ENCODE peak calls at places on chromosomes 12 and 14, in five cellular contexts. M is A549, N is dorsolateral prefrontal cortex, L is sigmoid colon, Z is cardiac muscle cell. P is an unnamed sample.

GRCh38 chr14:72868500-72868899 is 25.4 kb downstream of the DPF3 start:
- DNase-seq in M (no peak), N (no peak), L (no peak), Z (no peak), P (no peak)

GRCh38 chr14:76391981-76392690 is 16.2 kb downstream of the ESRRB start:
- DNase-seq in M (no peak), N (no peak), L (no peak), Z (no peak), P (no peak)

GRCh38 chr14:39023939-39024871 is 78.8 kb downstream of the SEC23A start:
- DNase-seq in M (no peak), N (no peak), L (no peak), Z (no peak), P (no peak)

GRCh38 chr14:30884925-30885324 is 10.6 kb downstream of the COCH start:
- DNase-seq in M (no peak), N (no peak), L (no peak), Z (no peak), P (no peak)

GRCh38 chr12:88570103-88570502 is 10.2 kb downstream of the KITLG start:
- DNase-seq in M (no peak), N (no peak), L (no peak), Z (peak), P (no peak)

GRCh38 chr12:120835304-120835612 is 68.9 kb downstream of the SPPL3 start:
- DNase-seq in M (no peak), N (no peak), L (no peak), Z (no peak), P (no peak)

GRCh38 chr14:74510211-74510931 is 16.8 kb downstream of the ISCA2 start:
- DNase-seq in M (no peak), N (peak), L (peak), Z (no peak), P (peak)

GRCh38 chr12:32126720-32127119 is 20.1 kb downstream of the BICD1 start:
- DNase-seq in M (no peak), N (no peak), L (no peak), Z (no peak), P (no peak)

GRCh38 chr14:24315807-24316596 is 4.7 kb downstream of the LTB4R start:
- DNase-seq in M (no peak), N (no peak), L (no peak), Z (peak), P (no peak)
- TF ChIP-seq CTCF in M (no peak), N (peak), L (no peak), Z (peak), P (no peak)

GRCh38 chr12:113818833-113819232 is 147.3 kb downstream of the RBM19 start:
- DNase-seq in M (peak), N (no peak), L (no peak), Z (peak), P (peak)
- TF ChIP-seq CTCF in M (peak), N (no peak), L (no peak), Z (peak), P (peak)

GRCh38 chr12:126862500-126862899 is 1404.5 kb upstream of the TMEM132C start:
- DNase-seq in M (no peak), N (no peak), L (no peak), Z (no peak), P (no peak)
- TF ChIP-seq CTCF in M (no peak), N (no peak), L (no peak), Z (no peak), P (no peak)

GRCh38 chr12:110335481-110336045 is 54.5 kb downstream of the ATP2A2 start:
- DNase-seq in M (no peak), N (no peak), L (no peak), Z (no peak), P (no peak)

GRCh38 chr12:110340706-110341105 is 59.7 kb downstream of the ATP2A2 start:
- DNase-seq in M (no peak), N (no peak), L (no peak), Z (no peak), P (no peak)

GRCh38 chr12:110339184-110339952 is 58.3 kb downstream of the ATP2A2 start:
- DNase-seq in M (no peak), N (no peak), L (no peak), Z (no peak), P (no peak)

GRCh38 chr12:110337912-110338710 is 57.1 kb downstream of the ATP2A2 start:
- DNase-seq in M (no peak), N (no peak), L (no peak), Z (no peak), P (no peak)

DNA sequence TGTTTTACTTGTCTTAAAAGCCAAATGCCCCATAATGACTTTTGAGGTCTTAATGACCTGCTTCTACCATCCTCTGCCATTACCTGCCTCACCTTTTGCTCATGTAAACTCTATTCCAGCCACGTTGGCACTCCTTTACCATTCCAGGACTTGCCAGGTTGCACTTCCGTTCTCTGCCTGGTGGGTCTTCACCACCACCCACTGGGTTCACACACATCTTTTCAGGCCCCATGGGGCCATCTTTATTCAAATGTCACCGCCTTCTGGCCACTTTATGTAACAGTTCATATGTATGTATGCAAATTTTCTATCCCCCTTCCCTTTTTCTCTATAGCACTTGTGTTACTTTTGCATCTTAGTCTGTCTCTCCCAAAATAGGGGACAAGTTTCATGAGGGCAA is 57.7 kb downstream of the ATP2A2 start:
- DNase-seq in M (peak), N (no peak), L (no peak), Z (no peak), P (no peak)
- TF ChIP-seq CTCF in M (peak), N (no peak), L (no peak), Z (peak), P (peak)